ENCODE peak calls at places on chromosomes 5 and 9, in ten cellular contexts. Y is fibroblast of lung, A is neuronal stem cell, I is naive B cell, J is cerebellum, E is nephron progenitor cell, Q is hippocampal formation, F is T1000, N is right atrium auricular region, B is GM18507. C is an unnamed sample.

GRCh38 chr9:2469681-2470141 is 151.9 kb upstream of the VLDLR start:
- DNase-seq in B (no peak), E (peak), A (no peak), F (no peak), N (no peak), I (no peak), Q (no peak), J (no peak), Y (peak), C (peak)

GRCh38 chr5:125267636-125268248 is 521.3 kb upstream of the ZNF608 start:
- DNase-seq in Q (no peak), N (no peak), E (no peak), F (no peak), Y (peak), I (no peak), A (no peak), J (peak), B (no peak), C (no peak)

GRCh38 chr5:129963359-129963758 is 59.1 kb downstream of the CHSY3 start:
- DNase-seq in A (no peak), E (no peak), I (no peak), F (peak), Q (peak), B (no peak), J (no peak), N (no peak), Y (peak), C (no peak)

GRCh38 chr5:130333089-130333488 is 428.8 kb downstream of the CHSY3 start:
- DNase-seq in Y (peak), I (no peak), E (no peak), N (no peak), Q (no peak), A (no peak), J (no peak), F (no peak), B (no peak), C (no peak)

GRCh38 chr5:149044453-149045117 is 18.3 kb downstream of the SH3TC2 start:
- DNase-seq in Q (no peak), Y (peak), N (no peak), B (no peak), J (no peak), F (no peak), A (no peak), I (no peak), E (no peak), C (no peak)

GRCh38 chr5:22319798-22320197 is 533.3 kb downstream of the CDH12 start:
- DNase-seq in Q (no peak), N (no peak), J (no peak), F (no peak), I (no peak), A (no peak), E (no peak), Y (no peak), B (no peak), C (no peak)

GRCh38 chr9:21685502-21685901 is 116.9 kb upstream of the MTAP start:
- DNase-seq in I (no peak), F (no peak), A (no peak), B (no peak), Y (peak), J (no peak), N (no peak), Q (no peak), E (no peak), C (no peak)

GRCh38 chr9:107588393-107588792 is 98.8 kb upstream of the KLF4 start:
- DNase-seq in Y (no peak), J (no peak), I (no peak), B (no peak), F (no peak), N (no peak), A (no peak), Q (no peak), E (no peak), C (no peak)

GRCh38 chr5:45484781-45485180 is 211.4 kb downstream of the HCN1 start:
- DNase-seq in E (no peak), Q (no peak), B (no peak), J (peak), N (no peak), I (no peak), Y (no peak), A (no peak), F (no peak), C (no peak)

GRCh38 chr5:109739741-109740140 is 50.0 kb downstream of the MAN2A1 start:
- DNase-seq in I (no peak), N (no peak), F (no peak), A (peak), J (no peak), Q (no peak), Y (peak), B (no peak), E (no peak), C (peak)

GRCh38 chr9:17318821-17319320 is 184.0 kb downstream of the CNTLN start:
- DNase-seq in J (no peak), A (no peak), N (no peak), I (no peak), E (no peak), B (no peak), Q (no peak), F (no peak), Y (peak), C (no peak)

GRCh38 chr9:94908583-94909249 is 182.2 kb downstream of the AOPEP start:
- DNase-seq in Y (peak), J (no peak), F (no peak), A (no peak), I (no peak), B (no peak), N (peak), Q (no peak), E (no peak), C (no peak)

GRCh38 chr5:40172721-40173120 is 507.0 kb upstream of the PTGER4 start:
- DNase-seq in N (no peak), I (no peak), E (no peak), Q (no peak), J (no peak), Y (no peak), F (no peak), B (no peak), A (no peak), C (no peak)

GRCh38 chr5:80185095-80185494 is 70.8 kb downstream of the SERINC5 start:
- DNase-seq in I (no peak), Y (no peak), N (no peak), A (no peak), B (no peak), E (no peak), Q (no peak), F (no peak), J (no peak), C (no peak)

GRCh38 chr9:90331826-90332575 is 310.6 kb downstream of the DIRAS2 start:
- DNase-seq in Y (peak), A (no peak), B (no peak), N (no peak), I (no peak), J (no peak), E (no peak), F (no peak), Q (no peak), C (no peak)

GRCh38 chr9:88978034-88978433 is 13.2 kb upstream of the S1PR3 start:
- DNase-seq in I (no peak), Y (no peak), J (no peak), N (no peak), B (no peak), A (no peak), Q (no peak), E (no peak), F (no peak), C (peak)

GRCh38 chr5:17441351-17441750 is 56.7 kb upstream of the TAF11L2 start:
- DNase-seq in J (no peak), B (no peak), E (no peak), I (no peak), F (peak), Y (peak), Q (no peak), N (no peak), A (no peak), C (no peak)

GRCh38 chr5:15844253-15844652 is 335.3 kb downstream of the MARCHF11 start:
- DNase-seq in J (peak), A (no peak), Q (no peak), N (no peak), I (no peak), Y (no peak), E (no peak), B (no peak), F (no peak), C (no peak)

C was measured in NT2/D1.